ENCODE peak calls at places on chromosomes 12 and 14, in seven cellular contexts. X, S, D, C, F, E and B are unnamed samples.

GRCh38 chr14:28765169-28765906 is 1.2 kb upstream of the FOXG1 start:
- DNase-seq in F (no peak), X (no peak), S (no peak), C (no peak), E (no peak), D (no peak), B (no peak)

GRCh38 chr14:57574617-57575288 is 81.1 kb upstream of the CCDC198 start:
- DNase-seq in F (no peak), E (no peak), D (no peak), C (no peak), S (no peak), X (no peak), B (no peak)

GRCh38 chr12:1056390-1056789 is 65.4 kb downstream of the ERC1 start:
- DNase-seq in S (no peak), X (no peak), D (no peak), F (no peak), E (no peak), C (no peak), B (no peak)

GRCh38 chr12:94644622-94645021 is 5.7 kb downstream of the TMCC3 start:
- DNase-seq in S (no peak), E (no peak), X (peak; percentile 40), D (no peak), F (no peak), C (no peak), B (peak; percentile 97)

GRCh38 chr12:64706366-64706765 is 52.8 kb downstream of the GNS start:
- DNase-seq in X (no peak), D (no peak), S (no peak), E (no peak), C (no peak), F (no peak), B (no peak)

GRCh38 chr12:6958609-6959375 is 7.6 kb downstream of the PTPN6 start:
- DNase-seq in E (no peak), D (no peak), C (no peak), F (no peak), X (no peak), S (no peak), B (no peak)

GRCh38 chr12:115466076-115466475 is 782.1 kb upstream of the TBX3 start:
- DNase-seq in F (no peak), C (no peak), E (no peak), S (no peak), X (no peak), D (no peak), B (no peak)

GRCh38 chr12:96501139-96501741 is 11.9 kb downstream of the CFAP54 start:
- DNase-seq in X (peak; percentile 27), C (no peak), E (no peak), D (no peak), F (no peak), S (no peak), B (peak; percentile 92)

GRCh38 chr12:121964813-121965643 is 46.6 kb downstream of the CFAP251 start:
- DNase-seq in F (no peak), E (no peak), C (no peak), X (no peak), S (peak; percentile 60), D (no peak), B (peak; percentile 17)

GRCh38 chr14:89201645-89202044 is 215.4 kb downstream of the FOXN3 start:
- DNase-seq in X (no peak), S (no peak), D (no peak), E (no peak), F (no peak), C (no peak), B (no peak)

GRCh38 chr12:92503029-92503931 is 199.5 kb upstream of the PLEKHG7 start:
- DNase-seq in F (no peak), X (no peak), E (no peak), C (peak; percentile 52), S (no peak), D (no peak), B (no peak)

GRCh38 chr12:12018454-12018853 is 52.3 kb upstream of the BCL2L14 start:
- DNase-seq in C (no peak), X (no peak), E (no peak), S (no peak), D (no peak), F (no peak), B (peak; percentile 29)

GRCh38 chr12:39490500-39491276 is 47.8 kb upstream of the KIF21A start:
- DNase-seq in F (no peak), C (no peak), S (no peak), D (no peak), X (no peak), E (no peak), B (peak; percentile 99)

GRCh38 chr12:20704860-20705259 is 9.7 kb downstream of the SLCO1C1 start:
- DNase-seq in S (no peak), D (no peak), C (no peak), F (no peak), E (no peak), X (no peak), B (no peak)

GRCh38 chr14:72714094-72714493 is 179.8 kb downstream of the DPF3 start:
- DNase-seq in E (peak; percentile 66), F (no peak), S (no peak), X (no peak), D (no peak), C (no peak), B (no peak)

GRCh38 chr12:51323317-51323960 is 535 bp downstream of the BIN2 start:
- DNase-seq in S (no peak), D (no peak), X (no peak), C (no peak), F (no peak), E (no peak), B (no peak)

GRCh38 chr14:95255013-95255412 is 64.7 kb downstream of the CLMN start:
- DNase-seq in X (no peak), F (no peak), S (no peak), C (no peak), E (no peak), D (no peak), B (no peak)
- H3K4me3 ChIP-seq in X (no peak overlapping the region), F (no peak overlapping the region), S (no peak overlapping the region), C (no peak overlapping the region), E (no peak overlapping the region), D (no peak overlapping the region), B (no peak overlapping the region)

GRCh38 chr12:109346920-109347319 is 780 bp upstream of the MYO1H start:
- DNase-seq in E (no peak), X (no peak), F (no peak), D (no peak), C (no peak), S (no peak), B (no peak)
- TF ChIP-seq CTCF in E (no peak), X (no peak), F (no peak), D (no peak), C (no peak), S (no peak), B (no peak)

DNA sequence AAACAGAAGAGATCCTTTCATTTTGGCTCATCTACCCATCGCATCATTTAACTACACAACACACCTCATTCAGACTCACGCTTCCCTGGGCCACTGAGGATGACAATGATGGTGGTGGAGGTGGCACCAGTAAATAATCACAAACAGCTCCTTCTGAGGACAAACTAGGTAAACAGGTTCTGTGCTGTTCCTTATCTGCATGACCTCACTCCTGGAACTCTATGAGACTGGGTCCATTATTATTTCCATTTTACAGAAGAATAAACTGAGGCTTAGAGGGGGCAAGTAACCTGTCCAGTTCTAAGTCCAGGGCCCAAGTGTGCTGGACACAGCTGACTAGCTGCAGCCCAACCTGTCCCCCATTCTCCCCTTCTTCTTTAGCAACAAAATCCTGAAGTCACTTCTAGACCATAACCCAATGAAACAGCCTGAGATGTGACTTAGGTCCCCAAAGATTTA is 50.4 kb downstream of the ITPK1 start:
- DNase-seq in E (no peak), F (no peak), D (no peak), X (no peak), C (no peak), S (no peak), B (no peak)
- H3K4me3 ChIP-seq in E (no peak overlapping the region), F (no peak overlapping the region), D (no peak overlapping the region), X (no peak overlapping the region), C (no peak overlapping the region), S (no peak overlapping the region), B (no peak overlapping the region)

GRCh38 chr14:68362841-68363240 is 430.0 kb downstream of the ZFP36L1 start:
- DNase-seq in S (no peak), E (no peak), F (no peak), D (no peak), X (no peak), C (no peak), B (no peak)

GRCh38 chr14:68363841-68364711 is 428.8 kb downstream of the ZFP36L1 start:
- DNase-seq in F (no peak), S (no peak), E (peak; percentile 53), C (peak; percentile 44), X (peak; percentile 58), D (no peak), B (no peak)

GRCh38 chr14:68364823-68365222 is 428.0 kb downstream of the ZFP36L1 start:
- DNase-seq in D (no peak), F (no peak), E (no peak), X (no peak), C (no peak), S (no peak), B (peak; percentile 34)

GRCh38 chr14:68365228-68365627 is 427.6 kb downstream of the ZFP36L1 start:
- DNase-seq in D (no peak), F (no peak), X (no peak), C (no peak), E (no peak), S (no peak), B (peak; percentile 85)

GRCh38 chr14:68363401-68363800 is 429.5 kb downstream of the ZFP36L1 start:
- DNase-seq in S (no peak), F (no peak), X (no peak), C (no peak), E (peak; percentile 42), D (no peak), B (no peak)
- TF ChIP-seq CTCF in S (no peak), F (no peak), X (no peak), C (no peak), E (peak; percentile 14), D (peak; percentile 11), B (no peak)

GRCh38 chr14:66105819-66106218 is 380.4 kb upstream of the CCDC196 start:
- DNase-seq in C (no peak), E (no peak), D (no peak), S (peak; percentile 7), F (no peak), X (no peak), B (peak; percentile 82)

GRCh38 chr14:66099451-66099850 is 386.7 kb upstream of the CCDC196 start:
- DNase-seq in X (no peak), E (peak; percentile 75), S (no peak), F (no peak), D (no peak), C (no peak), B (no peak)

GRCh38 chr14:66099931-66100330 is 386.2 kb upstream of the CCDC196 start:
- DNase-seq in D (no peak), X (no peak), S (no peak), F (no peak), C (no peak), E (no peak), B (no peak)

GRCh38 chr14:66104486-66104885 is 381.7 kb upstream of the CCDC196 start:
- DNase-seq in C (no peak), D (no peak), F (no peak), S (no peak), X (no peak), E (no peak), B (peak; percentile 23)

GRCh38 chr14:66101662-66102061 is 384.5 kb upstream of the CCDC196 start:
- DNase-seq in C (no peak), X (no peak), F (no peak), D (no peak), E (no peak), S (no peak), B (no peak)
- H3K4me3 ChIP-seq in C (no peak overlapping the region), X (no peak overlapping the region), F (no peak overlapping the region), D (no peak overlapping the region), E (no peak overlapping the region), S (no peak overlapping the region), B (no peak overlapping the region)